ENCODE peak calls at places on chromosomes 12 and 14, in six cellular contexts. E is A549, V is endothelial cell of umbilical vein, G is HepG2, M is GM12878, K is K562. Z is an unnamed sample.

GRCh38 chr12:63292476-63293228 is 141.7 kb upstream of the AVPR1A start:
- DNase-seq in V (peak), M (no peak), E (no peak), K (no peak), G (no peak), Z (no peak)

GRCh38 chr12:100545092-100545491 is 28.4 kb upstream of the GAS2L3 start:
- DNase-seq in E (peak), V (no peak), M (no peak), K (no peak), G (no peak), Z (no peak)

GRCh38 chr14:59377991-59378720 is 87.0 kb downstream of the GPR135 start:
- DNase-seq in M (no peak), G (no peak), K (no peak), E (no peak), V (no peak), Z (peak)

GRCh38 chr12:43289412-43289811 is 262.6 kb downstream of the ADAMTS20 start:
- DNase-seq in K (no peak), G (no peak), E (no peak), M (no peak), V (peak), Z (no peak)

GRCh38 chr12:105235747-105236476 is at the start of gene APPL2:
- DNase-seq in M (peak), K (peak), V (peak), E (peak), G (peak), Z (peak)

GRCh38 chr12:47311011-47311410 is 231.3 kb upstream of the AMIGO2 start:
- DNase-seq in K (no peak), V (no peak), M (no peak), E (no peak), G (no peak), Z (no peak)

GRCh38 chr12:48027183-48028002 is 23.1 kb upstream of the COL2A1 start:
- DNase-seq in K (no peak), G (no peak), E (no peak), M (no peak), V (no peak), Z (peak)

GRCh38 chr14:53947452-53948180 is 9.0 kb downstream of the BMP4 start:
- DNase-seq in E (no peak), K (no peak), G (peak), M (no peak), V (peak), Z (no peak)

GRCh38 chr12:77979597-77980250 is 149.0 kb downstream of the NAV3 start:
- DNase-seq in M (no peak), E (no peak), G (no peak), V (no peak), K (no peak), Z (no peak)

GRCh38 chr14:49774111-49774510 is 6.2 kb downstream of the KLHDC2 start:
- DNase-seq in K (no peak), V (no peak), E (no peak), M (no peak), G (no peak), Z (no peak)

GRCh38 chr14:26281280-26281998 is 316.4 kb downstream of the NOVA1 start:
- DNase-seq in K (peak), V (no peak), E (peak), G (peak), M (no peak), Z (peak)

GRCh38 chr12:115046805-115047204 is 362.8 kb upstream of the TBX3 start:
- DNase-seq in M (no peak), G (no peak), E (peak), V (no peak), K (no peak), Z (peak)

GRCh38 chr14:84343637-84344036 is 1186.3 kb upstream of the FLRT2 start:
- DNase-seq in E (no peak), K (no peak), V (peak), G (no peak), M (no peak), Z (no peak)

GRCh38 chr12:123024819-123025391 is 44.4 kb downstream of the ARL6IP4 start:
- DNase-seq in M (no peak), G (no peak), K (no peak), V (no peak), E (no peak), Z (no peak)

DNA sequence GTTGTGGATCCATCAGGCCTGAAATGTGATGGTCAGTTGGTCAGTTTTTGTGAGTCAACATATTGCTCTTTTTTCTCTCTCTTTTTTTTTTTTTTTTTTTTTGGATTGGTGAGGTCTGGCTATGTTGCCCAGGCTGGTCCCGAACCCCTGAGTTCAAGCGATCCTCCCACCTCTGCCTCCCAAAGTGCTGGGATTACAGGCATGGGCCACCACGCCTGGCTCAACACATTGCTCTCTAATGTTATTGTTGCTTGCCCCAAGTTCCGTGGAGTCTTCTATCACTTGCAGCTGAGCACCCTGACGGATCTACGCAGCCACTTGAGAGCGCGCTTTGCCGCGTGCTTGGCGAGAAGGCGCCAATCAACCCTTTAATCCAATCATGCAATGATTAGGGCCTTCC is 69.5 kb upstream of the DIO3 start:
- DNase-seq in E (no peak), K (no peak), V (no peak), M (no peak), G (no peak), Z (no peak)
- TF ChIP-seq MYC in E (no peak), K (no peak), V (no peak), M (no peak), G (no peak), Z (no peak)

GRCh38 chr12:67651380-67651695 is 2.8 kb downstream of the DYRK2 start:
- DNase-seq in G (peak), K (no peak), V (peak), M (no peak), E (peak), Z (peak)

GRCh38 chr12:67648306-67649164 is at the start of gene DYRK2:
- DNase-seq in V (peak), K (peak), G (peak), E (peak), M (no peak), Z (peak)

GRCh38 chr12:67649165-67650126 is 901 bp downstream of the DYRK2 start:
- DNase-seq in E (no peak), M (no peak), V (peak), K (peak), G (no peak), Z (peak)

GRCh38 chr12:67650127-67650495 is 1.6 kb downstream of the DYRK2 start:
- DNase-seq in K (peak), G (no peak), V (peak), E (no peak), M (no peak), Z (peak)

DNA sequence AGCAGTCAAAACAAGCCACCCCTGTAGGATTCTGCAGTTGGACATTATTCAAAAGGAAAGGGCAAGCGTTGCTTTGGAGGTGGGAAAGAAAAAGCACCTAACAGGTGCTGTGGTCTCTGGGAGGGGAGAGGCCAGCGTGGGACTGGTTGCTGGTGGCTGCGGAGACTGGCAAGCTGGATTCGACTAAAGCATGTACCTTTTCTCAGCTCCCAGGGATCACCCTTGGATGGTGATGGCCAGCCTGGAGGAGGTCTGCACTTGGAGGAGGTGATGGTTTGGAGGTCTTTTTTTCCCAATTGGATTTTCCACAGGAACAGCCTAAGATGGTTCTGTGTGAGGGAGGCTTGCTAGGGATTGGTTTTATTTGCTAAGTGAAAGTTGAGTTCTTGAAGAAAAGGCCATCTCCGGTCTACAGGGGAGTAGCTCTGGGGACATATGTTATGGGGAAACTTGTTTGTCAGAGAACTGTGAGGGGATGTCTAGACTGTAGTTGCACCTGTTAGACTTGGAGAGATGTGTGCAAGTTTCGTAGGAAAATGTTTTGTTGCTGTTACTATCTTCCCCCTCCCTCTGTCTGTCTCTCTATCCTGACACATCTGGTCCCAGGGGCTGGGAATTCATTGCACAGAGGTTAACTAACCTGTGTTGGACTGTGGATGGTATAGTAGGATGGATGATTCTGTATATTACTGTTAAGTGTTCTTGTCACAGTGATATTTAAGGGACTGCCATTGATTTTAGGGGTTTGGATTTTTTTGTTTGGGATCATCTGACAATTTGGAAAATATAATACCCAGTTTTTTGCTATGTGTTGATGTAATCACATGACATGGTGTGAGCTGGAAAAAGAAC is 2.2 kb downstream of the DYRK2 start:
- DNase-seq in E (no peak), K (no peak), G (no peak), V (peak), M (no peak), Z (peak)
- TF ChIP-seq POLR2A in E (no peak), K (no peak), G (no peak), V (no peak), M (no peak), Z (no peak)

DNA sequence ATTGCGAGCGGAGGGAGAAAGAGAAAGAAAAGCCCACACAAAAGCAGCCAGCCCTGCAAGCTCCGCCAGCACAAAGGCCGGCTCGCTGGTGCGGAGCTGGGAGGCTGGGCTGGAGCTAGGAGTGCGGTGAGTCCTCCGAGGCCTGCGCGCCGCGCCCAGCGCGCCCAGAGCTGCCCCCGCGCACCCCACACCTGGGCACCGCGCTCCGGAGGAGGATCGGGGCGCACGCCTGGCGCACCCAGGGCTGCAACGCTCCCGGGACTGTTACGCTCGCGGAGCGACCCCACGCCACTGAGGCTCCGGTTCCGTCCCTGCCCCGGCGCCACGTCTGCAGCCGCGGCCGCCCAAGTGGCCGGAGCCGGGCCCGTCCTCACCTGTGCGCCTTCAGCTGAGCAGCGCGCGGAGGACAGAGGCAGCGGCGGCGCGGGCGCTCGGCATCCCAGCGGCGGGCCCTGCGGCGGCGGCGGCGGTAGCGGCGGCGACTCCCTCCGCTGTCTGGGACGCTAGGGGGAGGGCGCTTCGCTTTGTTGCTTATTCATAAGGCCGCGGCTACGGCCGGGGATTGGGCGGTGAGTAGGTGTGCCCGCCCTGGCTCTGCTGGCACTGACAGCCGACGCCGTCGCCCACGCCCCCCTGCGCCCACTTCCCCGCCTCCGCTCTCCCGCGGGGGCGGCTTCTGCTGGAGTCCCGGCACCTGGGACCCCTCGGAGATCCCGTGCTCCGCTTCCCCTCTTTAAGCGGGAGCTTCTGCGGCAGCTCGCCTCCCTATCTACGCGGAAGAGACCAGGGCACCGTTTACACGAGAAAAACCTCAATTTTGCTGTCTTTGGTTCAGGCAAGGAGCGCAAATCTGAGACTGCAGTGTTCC is at the start of gene ARMH4:
- DNase-seq in V (peak), M (no peak), K (peak), G (peak), E (peak), Z (peak)
- TF ChIP-seq CTCF in V (peak), M (no peak), K (no peak), G (peak), E (no peak), Z (no peak)

GRCh38 chr14:91509083-91509877 is 830 bp downstream of the PPP4R3A start:
- DNase-seq in M (no peak), G (peak), E (peak), V (peak), K (peak), Z (peak)
- TF ChIP-seq MYC in M (no peak), G (peak), E (no peak), V (no peak), K (no peak), Z (no peak)

GRCh38 chr12:109987615-109988014 is 8.6 kb downstream of the GIT2 start:
- DNase-seq in K (no peak), G (no peak), M (no peak), V (no peak), E (no peak), Z (no peak)

GRCh38 chr12:109989380-109989779 is 6.8 kb downstream of the GIT2 start:
- DNase-seq in G (no peak), K (no peak), V (no peak), E (no peak), M (no peak), Z (no peak)

GRCh38 chr12:109988274-109988673 is 7.9 kb downstream of the GIT2 start:
- DNase-seq in K (no peak), E (no peak), M (no peak), V (no peak), G (no peak), Z (no peak)

GRCh38 chr12:109991586-109991985 is 4.6 kb downstream of the GIT2 start:
- DNase-seq in V (no peak), G (no peak), E (no peak), K (no peak), M (no peak), Z (no peak)

GRCh38 chr12:109988903-109989302 is 7.3 kb downstream of the GIT2 start:
- DNase-seq in E (no peak), M (no peak), K (no peak), G (no peak), V (peak), Z (no peak)
- TF ChIP-seq POLR2A in E (no peak), M (no peak), K (no peak), G (no peak), V (no peak), Z (no peak)

DNA sequence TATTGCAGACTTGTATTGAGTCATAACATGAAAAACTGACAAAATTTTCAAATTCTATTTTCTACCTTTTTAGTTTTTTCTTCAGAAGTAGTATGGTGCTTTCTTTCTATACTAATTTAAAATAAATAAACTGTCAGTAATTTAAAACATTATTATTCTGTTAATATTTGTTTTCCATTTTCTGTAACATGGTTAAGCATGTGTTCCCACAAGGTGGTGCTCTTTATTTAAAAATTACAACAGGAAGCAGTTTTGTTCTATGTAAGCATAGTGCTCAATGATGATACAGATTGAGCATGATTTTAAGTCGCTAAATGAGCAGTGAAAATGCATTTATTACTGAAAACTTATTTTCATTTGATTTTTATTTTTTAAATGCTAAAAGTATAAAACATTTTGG is 114.6 kb downstream of the PPFIA2 start:
- DNase-seq in G (peak), K (peak), E (peak), V (peak), M (no peak), Z (peak)
- TF ChIP-seq CTCF in G (peak), K (peak), E (peak), V (peak), M (peak), Z (no peak)

DNA sequence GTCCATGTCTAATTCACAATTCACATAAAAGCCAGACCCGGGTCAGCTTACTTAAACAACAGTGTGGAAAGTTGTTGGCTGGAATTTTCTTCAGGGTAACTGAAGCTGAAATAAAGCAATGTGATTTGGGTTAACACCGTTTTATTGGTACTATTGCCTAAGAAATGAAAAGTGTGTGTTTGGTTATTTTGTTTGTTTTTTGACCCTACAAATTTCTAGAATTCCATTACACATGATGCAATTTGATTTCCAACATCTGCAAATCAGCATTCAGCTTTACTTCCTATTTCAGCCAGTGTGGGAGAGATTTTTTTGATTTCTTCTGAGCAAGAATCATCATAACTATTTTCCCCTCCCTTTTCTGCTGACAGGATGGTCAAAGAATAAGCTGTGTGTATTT is 45.7 kb upstream of the CLMN start:
- DNase-seq in V (no peak), G (no peak), M (no peak), K (no peak), E (peak), Z (no peak)
- TF ChIP-seq MYC in V (no peak), G (no peak), M (no peak), K (no peak), E (no peak), Z (no peak)

GRCh38 chr12:101931498-101932326 is 54.3 kb downstream of the DRAM1 start:
- DNase-seq in G (no peak), M (peak), E (no peak), V (no peak), K (no peak), Z (no peak)

GRCh38 chr12:101939306-101939705 is 61.9 kb downstream of the DRAM1 start:
- DNase-seq in M (no peak), G (no peak), E (no peak), V (no peak), K (no peak), Z (no peak)

GRCh38 chr12:101929365-101930041 is 52.1 kb downstream of the DRAM1 start:
- DNase-seq in E (no peak), G (no peak), K (no peak), V (no peak), M (peak), Z (no peak)

GRCh38 chr12:101935769-101936741 is 58.7 kb downstream of the DRAM1 start:
- DNase-seq in G (no peak), E (no peak), V (peak), K (peak), M (peak), Z (no peak)

GRCh38 chr12:101933866-101934514 is 56.6 kb downstream of the DRAM1 start:
- DNase-seq in M (no peak), E (no peak), G (no peak), V (no peak), K (no peak), Z (no peak)
- TF ChIP-seq POLR2A in M (no peak), E (no peak), G (no peak), V (no peak), K (no peak), Z (no peak)